ENCODE peak calls at places on chromosomes 11 and 22, in seven cellular contexts. One of them, this sample, is unnamed.

GRCh38 chr11:133955091-133955846 is 1.5 kb downstream of the IGSF9B start:
- DNase-seq in ovary: no peak
- DNase-seq in uterus: peak; percentile 81
- DNase-seq in IMR-90: no peak
- DNase-seq in right lobe of liver: no peak
- DNase-seq in breast epithelium: no peak
- DNase-seq in Peyer's patch: no peak
- DNase-seq in this sample: peak; percentile 39

GRCh38 chr11:103683581-103683980 is 352.9 kb upstream of the DDI1 start:
- DNase-seq in IMR-90: peak; percentile 70
- DNase-seq in uterus: no peak
- DNase-seq in ovary: no peak
- DNase-seq in right lobe of liver: no peak
- DNase-seq in Peyer's patch: no peak
- DNase-seq in breast epithelium: no peak
- DNase-seq in this sample: no peak

GRCh38 chr11:75505966-75506692 is 19.6 kb downstream of the GDPD5 start:
- DNase-seq in IMR-90: no peak
- DNase-seq in Peyer's patch: no peak
- DNase-seq in ovary: no peak
- DNase-seq in uterus: peak; percentile 52
- DNase-seq in right lobe of liver: no peak
- DNase-seq in breast epithelium: no peak
- DNase-seq in this sample: no peak

GRCh38 chr11:64119748-64120147 is 46.2 kb downstream of the MACROD1 start:
- DNase-seq in Peyer's patch: no peak
- DNase-seq in uterus: no peak
- DNase-seq in right lobe of liver: no peak
- DNase-seq in breast epithelium: no peak
- DNase-seq in IMR-90: no peak
- DNase-seq in ovary: no peak
- DNase-seq in this sample: no peak

GRCh38 chr11:13052130-13052541 is 43.0 kb downstream of the RASSF10 start:
- DNase-seq in breast epithelium: no peak
- DNase-seq in IMR-90: no peak
- DNase-seq in ovary: no peak
- DNase-seq in Peyer's patch: no peak
- DNase-seq in uterus: no peak
- DNase-seq in right lobe of liver: no peak
- DNase-seq in this sample: peak; percentile 36

GRCh38 chr11:27770576-27770975 is 70.3 kb upstream of the BDNF start:
- DNase-seq in uterus: no peak
- DNase-seq in breast epithelium: no peak
- DNase-seq in Peyer's patch: no peak
- DNase-seq in right lobe of liver: no peak
- DNase-seq in ovary: no peak
- DNase-seq in IMR-90: no peak
- DNase-seq in this sample: no peak

GRCh38 chr11:69423181-69423580 is 58.3 kb upstream of the LINC01488 start:
- DNase-seq in IMR-90: no peak
- DNase-seq in Peyer's patch: no peak
- DNase-seq in breast epithelium: no peak
- DNase-seq in uterus: no peak
- DNase-seq in right lobe of liver: no peak
- DNase-seq in ovary: no peak
- DNase-seq in this sample: no peak

GRCh38 chr11:8656291-8656690 is 26.2 kb downstream of the TRIM66 start:
- DNase-seq in right lobe of liver: no peak
- DNase-seq in breast epithelium: no peak
- DNase-seq in Peyer's patch: no peak
- DNase-seq in IMR-90: no peak
- DNase-seq in ovary: no peak
- DNase-seq in uterus: no peak
- DNase-seq in this sample: no peak

GRCh38 chr11:70524096-70524922 is 126.0 kb downstream of the CTTN start:
- DNase-seq in uterus: no peak
- DNase-seq in Peyer's patch: no peak
- DNase-seq in IMR-90: peak; percentile 18
- DNase-seq in right lobe of liver: peak; percentile 3
- DNase-seq in ovary: no peak
- DNase-seq in breast epithelium: no peak
- DNase-seq in this sample: no peak

GRCh38 chr11:61602775-61603569 is 22.1 kb upstream of the SYT7 start:
- DNase-seq in breast epithelium: no peak
- DNase-seq in Peyer's patch: peak; percentile 83
- DNase-seq in ovary: peak; percentile 86
- DNase-seq in IMR-90: peak; percentile 96
- DNase-seq in uterus: peak; percentile 90
- DNase-seq in right lobe of liver: no peak
- DNase-seq in this sample: peak; percentile 69

GRCh38 chr11:123357990-123358827 is 71.9 kb upstream of the GRAMD1B start:
- DNase-seq in uterus: no peak
- DNase-seq in IMR-90: peak; percentile 2
- DNase-seq in Peyer's patch: peak; percentile 47
- DNase-seq in breast epithelium: no peak
- DNase-seq in ovary: peak; percentile 14
- DNase-seq in right lobe of liver: peak; percentile 17
- DNase-seq in this sample: peak; percentile 14

GRCh38 chr22:32411388-32411787 is 659 bp downstream of the RTCB start:
- DNase-seq in Peyer's patch: peak; percentile 50
- DNase-seq in right lobe of liver: no peak
- DNase-seq in uterus: no peak
- DNase-seq in ovary: no peak
- DNase-seq in breast epithelium: no peak
- DNase-seq in IMR-90: peak; percentile 40
- DNase-seq in this sample: peak; percentile 9

GRCh38 chr11:10633261-10633660 is 60.3 kb downstream of the IRAG1 start:
- DNase-seq in breast epithelium: no peak
- DNase-seq in IMR-90: no peak
- DNase-seq in Peyer's patch: no peak
- DNase-seq in uterus: no peak
- DNase-seq in ovary: no peak
- DNase-seq in right lobe of liver: no peak
- DNase-seq in this sample: no peak

GRCh38 chr11:10631761-10632160 is 61.8 kb downstream of the IRAG1 start:
- DNase-seq in breast epithelium: no peak
- DNase-seq in Peyer's patch: no peak
- DNase-seq in ovary: no peak
- DNase-seq in IMR-90: no peak
- DNase-seq in right lobe of liver: no peak
- DNase-seq in uterus: no peak
- DNase-seq in this sample: no peak

GRCh38 chr11:10632483-10632882 is 61.1 kb downstream of the IRAG1 start:
- DNase-seq in right lobe of liver: no peak
- DNase-seq in ovary: no peak
- DNase-seq in Peyer's patch: no peak
- DNase-seq in IMR-90: no peak
- DNase-seq in uterus: no peak
- DNase-seq in breast epithelium: no peak
- DNase-seq in this sample: no peak

GRCh38 chr11:10637629-10638028 is 55.9 kb downstream of the IRAG1 start:
- DNase-seq in right lobe of liver: no peak
- DNase-seq in IMR-90: no peak
- DNase-seq in breast epithelium: no peak
- DNase-seq in uterus: peak; percentile 30
- DNase-seq in Peyer's patch: peak; percentile 37
- DNase-seq in ovary: no peak
- DNase-seq in this sample: no peak

DNA sequence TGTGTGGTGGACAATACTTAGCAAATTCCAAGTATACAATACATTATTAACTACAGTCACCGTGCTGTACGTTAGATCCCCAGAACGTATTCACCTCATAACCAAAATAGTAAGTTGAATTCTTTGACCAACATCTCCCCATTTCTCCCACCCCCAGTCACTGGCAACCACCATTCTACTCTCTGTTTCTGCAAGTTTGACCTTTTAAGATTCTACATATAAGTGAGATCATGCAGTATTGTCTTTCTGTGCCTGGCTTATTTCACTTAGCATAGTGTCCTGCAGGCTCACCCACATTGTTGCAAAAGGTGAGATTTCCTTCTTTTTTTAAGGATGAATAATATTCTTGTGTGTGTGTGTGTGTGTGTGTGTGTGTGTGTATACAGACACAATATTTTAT is 59.1 kb downstream of the IRAG1 start:
- DNase-seq in breast epithelium: no peak
- DNase-seq in Peyer's patch: no peak
- DNase-seq in IMR-90: no peak
- DNase-seq in right lobe of liver: no peak
- DNase-seq in uterus: no peak
- DNase-seq in ovary: no peak
- DNase-seq in this sample: no peak
- TF ChIP-seq POLR2A in breast epithelium: no peak
- TF ChIP-seq POLR2A in Peyer's patch: no peak
- TF ChIP-seq POLR2A in IMR-90: no peak
- TF ChIP-seq POLR2A in right lobe of liver: no peak
- TF ChIP-seq POLR2A in uterus: no peak
- TF ChIP-seq POLR2A in ovary: no peak
- TF ChIP-seq POLR2A in this sample: no peak

DNA sequence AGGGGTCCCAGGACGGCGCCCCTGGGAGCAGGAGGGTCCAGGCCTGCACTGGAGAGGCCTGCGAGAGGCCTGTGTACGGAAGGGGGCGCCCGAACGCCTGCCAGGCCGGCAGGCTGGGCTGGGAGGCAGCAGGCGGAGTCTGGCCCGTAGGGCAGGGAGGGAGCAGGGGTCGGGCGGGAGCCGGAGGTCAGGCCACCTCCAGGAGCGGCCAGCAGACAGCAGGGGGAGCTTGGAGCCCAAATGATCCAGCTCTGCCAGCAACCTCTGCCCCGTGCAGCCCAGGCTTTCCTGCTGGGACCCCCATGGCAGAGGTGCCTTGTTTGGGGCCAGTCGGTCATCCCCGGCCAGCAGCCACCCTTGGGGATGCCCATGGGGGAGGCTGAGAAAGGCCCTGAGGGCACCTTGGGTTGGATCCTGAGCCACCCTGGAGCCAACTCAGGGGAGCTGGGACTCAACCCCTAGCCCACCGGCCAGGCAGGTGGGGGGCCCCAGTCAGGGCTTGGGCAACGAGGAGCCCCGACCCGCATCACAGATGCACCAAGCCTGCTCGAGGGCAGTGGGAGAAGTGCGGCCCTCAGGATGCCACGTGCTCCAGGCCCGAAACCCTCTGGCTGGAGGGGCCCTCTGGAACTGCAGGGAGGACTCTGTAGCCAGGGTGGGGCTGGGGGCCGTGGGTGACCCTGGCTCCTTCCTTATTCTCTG is 9.6 kb upstream of the SYT8 start:
- DNase-seq in ovary: no peak
- DNase-seq in breast epithelium: no peak
- DNase-seq in right lobe of liver: peak; percentile 88
- DNase-seq in uterus: no peak
- DNase-seq in Peyer's patch: peak; percentile 72
- DNase-seq in IMR-90: no peak
- DNase-seq in this sample: peak; percentile 62
- TF ChIP-seq CTCF in ovary: no peak
- TF ChIP-seq CTCF in breast epithelium: no peak
- TF ChIP-seq CTCF in right lobe of liver: peak; percentile 48
- TF ChIP-seq CTCF in uterus: no peak
- TF ChIP-seq CTCF in Peyer's patch: peak; percentile 68
- TF ChIP-seq CTCF in IMR-90: peak; percentile 23
- TF ChIP-seq CTCF in this sample: peak; percentile 53

DNA sequence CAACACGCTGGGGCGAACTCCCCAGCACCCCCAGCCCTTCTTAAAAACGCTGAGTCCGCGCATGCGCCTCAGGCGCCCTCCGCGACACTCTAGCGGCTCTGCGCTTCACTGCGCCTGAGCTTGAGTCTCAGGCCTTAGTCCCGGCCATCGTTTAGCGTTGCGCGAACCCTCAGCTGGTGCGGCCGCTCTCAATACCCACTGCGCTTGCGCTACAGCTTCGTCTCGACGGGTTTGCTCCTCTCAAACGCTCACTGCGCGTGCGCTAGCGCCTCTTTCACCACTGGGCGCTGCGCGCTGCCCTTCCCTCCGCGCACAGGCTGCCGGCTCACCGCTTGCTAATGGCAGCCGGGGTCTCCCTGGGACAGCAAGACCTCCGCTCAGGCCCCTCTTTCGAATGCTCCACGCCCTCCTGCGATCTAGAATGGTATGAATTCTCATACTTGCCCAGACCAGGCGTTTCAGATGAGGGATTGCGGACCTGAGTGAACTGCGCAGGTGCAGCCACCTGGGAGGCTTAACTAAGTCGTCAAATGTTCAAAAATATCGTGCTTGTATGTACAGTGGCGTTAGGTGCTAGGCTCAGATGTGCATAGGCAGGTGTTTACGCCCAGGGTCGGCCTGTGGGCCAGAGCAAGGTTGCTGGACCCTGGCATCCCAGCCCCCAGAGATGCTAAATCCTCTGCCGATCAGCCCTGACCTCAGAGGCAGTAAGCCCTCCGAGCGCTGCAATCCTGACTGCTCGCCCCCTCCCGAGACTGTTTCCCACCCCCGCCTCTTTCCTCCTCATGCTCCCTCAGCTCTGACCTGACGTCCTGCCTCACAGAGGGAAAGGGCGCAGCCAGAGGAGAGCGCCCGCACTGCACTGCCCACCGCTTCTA is at the start of gene SLC2A11:
- DNase-seq in ovary: peak; percentile 95
- DNase-seq in IMR-90: peak; percentile 97
- DNase-seq in Peyer's patch: peak; percentile 99
- DNase-seq in breast epithelium: peak; percentile 93
- DNase-seq in right lobe of liver: peak; percentile 98
- DNase-seq in uterus: peak; percentile 97
- DNase-seq in this sample: peak; percentile 97
- TF ChIP-seq POLR2A in ovary: peak; percentile 63
- TF ChIP-seq POLR2A in IMR-90: no peak
- TF ChIP-seq POLR2A in Peyer's patch: peak; percentile 76
- TF ChIP-seq POLR2A in breast epithelium: peak; percentile 46
- TF ChIP-seq POLR2A in right lobe of liver: peak; percentile 78
- TF ChIP-seq POLR2A in uterus: peak; percentile 80
- TF ChIP-seq POLR2A in this sample: peak; percentile 83

GRCh38 chr11:14774738-14775137 is 117.3 kb downstream of the CYP2R1 start:
- DNase-seq in right lobe of liver: no peak
- DNase-seq in ovary: no peak
- DNase-seq in uterus: no peak
- DNase-seq in breast epithelium: no peak
- DNase-seq in IMR-90: peak; percentile 3
- DNase-seq in Peyer's patch: no peak
- DNase-seq in this sample: no peak

GRCh38 chr11:14768789-14769188 is 123.2 kb downstream of the CYP2R1 start:
- DNase-seq in Peyer's patch: no peak
- DNase-seq in right lobe of liver: no peak
- DNase-seq in IMR-90: no peak
- DNase-seq in breast epithelium: no peak
- DNase-seq in uterus: no peak
- DNase-seq in ovary: no peak
- DNase-seq in this sample: no peak

GRCh38 chr11:14775897-14776296 is 116.1 kb downstream of the CYP2R1 start:
- DNase-seq in breast epithelium: no peak
- DNase-seq in uterus: no peak
- DNase-seq in Peyer's patch: no peak
- DNase-seq in ovary: no peak
- DNase-seq in IMR-90: no peak
- DNase-seq in right lobe of liver: no peak
- DNase-seq in this sample: no peak

DNA sequence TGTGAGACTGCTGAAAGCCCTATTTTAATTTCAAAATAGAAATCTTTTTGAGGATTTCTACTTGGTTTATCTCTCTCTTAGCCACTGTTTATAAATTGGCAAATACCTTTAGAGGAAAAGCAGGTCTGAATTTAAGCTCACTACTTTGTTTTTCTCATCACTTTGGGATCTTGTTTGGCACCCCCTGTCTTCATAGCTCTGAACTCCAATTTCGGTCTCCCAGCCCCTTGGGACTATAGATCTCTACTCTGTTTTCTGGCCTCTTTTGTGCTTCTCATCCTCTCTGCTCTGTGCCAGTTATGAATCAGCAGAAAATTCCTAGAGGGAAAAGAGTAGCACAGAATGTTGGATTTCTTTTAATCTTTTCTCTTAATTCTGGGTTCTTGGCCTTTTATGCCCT is 118.3 kb downstream of the CYP2R1 start:
- DNase-seq in uterus: no peak
- DNase-seq in ovary: no peak
- DNase-seq in IMR-90: peak; percentile 0
- DNase-seq in right lobe of liver: no peak
- DNase-seq in Peyer's patch: no peak
- DNase-seq in breast epithelium: no peak
- DNase-seq in this sample: no peak
- TF ChIP-seq CTCF in uterus: no peak
- TF ChIP-seq CTCF in ovary: no peak
- TF ChIP-seq CTCF in IMR-90: no peak
- TF ChIP-seq CTCF in right lobe of liver: peak; percentile 20
- TF ChIP-seq CTCF in Peyer's patch: peak; percentile 24
- TF ChIP-seq CTCF in breast epithelium: no peak
- TF ChIP-seq CTCF in this sample: peak; percentile 5